ENCODE peak calls at places on chromosomes 1 and 21, in five cellular contexts. I is stomach, F is prostate gland, Y is adrenal gland, Z is testis. C is an unnamed sample.

GRCh38 chr1:23013657-23014056 is 2.0 kb downstream of the TEX46 start:
- DNase-seq in Z (no peak), F (no peak), Y (no peak), I (no peak), C (peak)

GRCh38 chr1:219549215-219549614 is 63.7 kb downstream of the ZC3H11B start:
- DNase-seq in F (no peak), I (no peak), Z (no peak), Y (no peak), C (no peak)

GRCh38 chr21:32007461-32007860 is 134.6 kb downstream of the HUNK start:
- DNase-seq in I (no peak), Z (no peak), F (no peak), Y (no peak), C (no peak)

GRCh38 chr1:197144570-197145325 is 1.7 kb downstream of the ASPM start:
- DNase-seq in I (no peak), Y (no peak), F (no peak), Z (no peak), C (no peak)

GRCh38 chr1:71196685-71197084 is 115.8 kb upstream of the ZRANB2 start:
- DNase-seq in I (no peak), F (no peak), Y (no peak), Z (no peak), C (no peak)

GRCh38 chr1:2226525-2227340 is 1.4 kb upstream of the SKI start:
- DNase-seq in I (no peak), F (no peak), Z (no peak), Y (peak), C (no peak)

GRCh38 chr1:152162826-152163463 is 3.9 kb upstream of the RPTN start:
- DNase-seq in Y (no peak), Z (no peak), I (no peak), F (no peak), C (no peak)

GRCh38 chr1:68600049-68600661 is 103.3 kb upstream of the DEPDC1 start:
- DNase-seq in Y (peak), F (no peak), Z (peak), I (no peak), C (no peak)

GRCh38 chr1:67834246-67834877 is 1.1 kb upstream of the GNG12 start:
- DNase-seq in F (no peak), Z (no peak), I (no peak), Y (no peak), C (no peak)

GRCh38 chr1:246306415-246307037 is 200.6 kb downstream of the SMYD3 start:
- DNase-seq in F (no peak), Y (no peak), Z (no peak), I (no peak), C (no peak)

GRCh38 chr1:33153650-33154049 is 28.2 kb downstream of the TRIM62 start:
- DNase-seq in Z (no peak), Y (no peak), I (no peak), F (no peak), C (no peak)

DNA sequence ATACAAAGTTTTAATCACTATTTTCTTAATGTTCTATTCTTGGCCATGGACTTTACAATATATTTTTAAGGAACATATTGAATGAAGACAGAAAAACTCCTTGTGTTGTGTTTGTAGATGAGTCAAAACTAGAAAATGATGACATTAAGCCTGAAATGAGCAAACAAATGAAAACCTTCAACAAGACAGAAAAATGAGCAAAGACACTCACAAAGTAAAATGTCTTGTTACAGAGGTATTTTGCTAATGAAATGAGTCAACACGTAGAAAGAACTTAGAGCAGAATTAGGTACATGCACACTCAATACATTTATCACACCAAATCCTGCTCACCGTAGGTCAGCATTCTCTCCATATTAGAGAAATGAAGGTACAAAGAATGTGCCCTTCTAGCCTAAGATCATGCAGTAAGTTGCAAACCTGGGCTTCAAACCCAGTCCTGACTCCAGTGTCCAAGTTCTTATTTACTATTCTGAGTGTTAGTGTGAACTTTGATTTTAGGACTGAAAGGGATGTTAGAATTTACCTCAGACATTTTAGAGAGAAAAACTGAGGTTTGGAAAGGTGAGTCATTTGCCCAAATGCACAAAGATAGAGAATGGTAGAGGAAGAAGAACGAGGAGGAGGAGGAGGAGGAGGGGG is 133.9 kb upstream of the SGIP1 start:
- DNase-seq in F (no peak), Z (no peak), Y (no peak), I (no peak), C (no peak)
- TF ChIP-seq POLR2A in F (no peak), Z (no peak), Y (no peak), I (no peak), C (no peak)

GRCh38 chr1:234932506-234932905 is 196.1 kb downstream of the TOMM20 start:
- DNase-seq in Z (no peak), I (no peak), F (no peak), Y (no peak), C (no peak)
- H3K4me3 ChIP-seq in Z (no peak), I (no peak), F (no peak), Y (no peak), C (no peak)

GRCh38 chr1:230187290-230187689 is 120.3 kb downstream of the GALNT2 start:
- DNase-seq in F (no peak), Y (no peak), I (peak), Z (no peak), C (no peak)

GRCh38 chr1:230186874-230187273 is 119.8 kb downstream of the GALNT2 start:
- DNase-seq in Z (no peak), F (no peak), Y (no peak), I (no peak), C (no peak)

GRCh38 chr1:230185076-230186001 is 118.3 kb downstream of the GALNT2 start:
- DNase-seq in F (no peak), Z (no peak), Y (no peak), I (peak), C (no peak)

GRCh38 chr1:230188826-230189225 is 121.8 kb downstream of the GALNT2 start:
- DNase-seq in I (peak), Y (no peak), F (no peak), Z (no peak), C (no peak)

GRCh38 chr1:230186003-230186863 is 119.2 kb downstream of the GALNT2 start:
- DNase-seq in Z (peak), F (peak), I (peak), Y (peak), C (peak)
- TF ChIP-seq POLR2A in Z (no peak), F (peak), I (no peak), Y (no peak), C (no peak)

DNA sequence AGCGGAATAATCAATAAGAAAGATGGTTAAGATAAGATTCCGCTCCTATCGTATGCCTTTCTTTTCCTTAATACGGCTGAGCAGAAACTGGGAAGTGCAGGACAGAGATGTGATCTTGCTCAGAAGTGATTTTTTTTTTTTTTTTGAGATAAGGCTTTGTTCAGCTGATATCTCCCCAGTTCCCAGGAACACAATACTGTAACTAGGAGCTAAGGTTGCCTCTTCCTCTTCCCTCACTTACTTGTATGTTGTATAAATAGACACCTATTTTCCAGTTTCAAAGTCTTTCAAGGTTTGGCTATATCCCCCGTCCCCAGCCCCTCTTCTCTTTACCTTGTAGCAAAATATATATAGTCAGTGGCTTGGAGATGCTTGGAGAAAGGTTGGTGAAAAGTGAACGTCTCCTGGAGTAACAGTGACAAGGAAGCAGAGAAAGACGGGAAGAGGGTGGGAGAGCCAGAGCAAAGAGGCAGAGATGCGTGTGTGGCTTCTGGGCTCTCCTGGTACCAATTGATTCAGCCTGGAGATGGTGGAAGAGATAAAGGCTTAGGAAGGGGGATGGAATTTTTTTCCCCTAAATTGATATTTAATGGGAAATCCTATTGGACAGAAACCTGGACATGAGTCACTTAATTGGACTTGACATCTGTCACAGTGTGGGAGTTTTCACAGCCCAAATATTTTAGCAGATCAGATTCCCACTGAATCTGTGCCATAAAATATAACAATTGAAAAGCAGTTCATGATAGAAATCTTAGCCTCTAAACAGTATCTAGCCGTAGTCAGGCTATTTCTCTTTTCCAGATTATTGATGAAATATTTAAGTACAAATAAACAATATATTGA is at the start of gene NHLH2:
- DNase-seq in Z (no peak), F (no peak), I (no peak), Y (no peak), C (no peak)
- H3K4me3 ChIP-seq in Z (no peak), F (no peak), I (no peak), Y (no peak), C (no peak)

GRCh38 chr1:12148160-12148957 is 18.4 kb upstream of the TNFRSF1B start:
- DNase-seq in Z (no peak), I (peak), Y (peak), F (no peak), C (no peak)
- TF ChIP-seq POLR2A in Z (no peak), I (no peak), Y (no peak), F (no peak), C (no peak)

GRCh38 chr1:154501423-154502065 is 475 bp upstream of the TDRD10 start:
- DNase-seq in Y (peak), Z (peak), F (no peak), I (peak), C (peak)
- H3K4me3 ChIP-seq in Y (no peak), Z (peak), F (peak), I (peak), C (no peak)

DNA sequence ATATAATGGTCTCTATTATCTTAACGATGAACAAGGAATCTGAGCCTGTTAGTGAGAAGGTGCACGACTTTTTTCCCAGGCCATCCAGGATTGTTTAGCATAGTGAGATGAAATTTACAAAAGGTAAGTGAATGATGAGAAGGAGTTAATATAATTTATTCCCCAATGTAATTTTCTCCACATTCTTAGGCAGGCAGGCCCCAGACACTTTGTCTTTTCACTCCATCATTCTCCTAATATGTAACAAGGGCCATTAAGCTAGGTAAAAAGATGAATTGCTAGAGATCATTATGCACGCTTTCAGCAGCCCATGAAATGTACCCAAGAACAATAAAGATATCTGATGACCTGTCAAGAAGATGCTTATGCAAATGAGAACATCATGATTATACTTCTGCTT is 24.1 kb downstream of the NIBAN1 start:
- DNase-seq in Z (no peak), Y (no peak), F (no peak), I (no peak), C (no peak)
- TF ChIP-seq POLR2A in Z (no peak), Y (no peak), F (no peak), I (no peak), C (no peak)

DNA sequence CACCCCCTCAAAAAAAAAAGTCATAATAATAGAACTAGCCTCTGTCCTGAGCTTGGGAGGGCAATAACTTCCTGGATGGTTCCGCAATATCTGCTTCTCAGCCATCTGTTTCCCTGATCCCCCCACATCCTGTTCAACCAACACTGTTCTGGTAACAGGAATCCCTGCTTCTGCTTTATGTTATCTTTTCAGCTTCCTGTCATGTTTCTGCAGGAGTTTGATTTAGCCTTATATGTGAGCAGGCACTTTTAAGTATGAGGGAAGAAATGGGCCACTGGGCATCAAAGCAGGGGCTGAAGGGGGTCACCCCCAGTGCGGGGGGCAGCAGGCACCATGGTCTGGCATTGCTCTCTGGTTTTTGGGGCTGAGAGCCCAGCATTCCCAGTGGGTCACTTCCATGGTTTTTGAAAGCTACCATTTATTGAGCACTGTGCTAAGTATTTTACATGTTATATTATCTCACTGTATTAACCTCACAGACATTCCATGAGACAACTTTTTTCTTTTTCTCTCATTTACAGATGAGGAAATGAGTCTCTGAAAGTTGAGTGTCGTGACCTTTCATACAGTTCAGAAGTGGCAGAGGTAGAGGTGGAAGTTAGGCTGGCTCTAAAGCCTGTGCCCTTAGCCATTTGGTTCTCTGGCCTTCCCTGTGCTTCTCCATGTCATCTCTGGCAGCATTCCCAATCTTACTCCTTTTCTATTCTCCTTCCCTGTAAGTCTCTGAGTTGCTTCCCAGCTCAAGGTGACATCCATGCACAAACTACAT is 61.9 kb downstream of the DNTTIP2 start:
- DNase-seq in Y (no peak), F (no peak), I (no peak), Z (no peak), C (peak)
- H3K4me3 ChIP-seq in Y (no peak), F (no peak), I (no peak), Z (no peak), C (no peak)

C was measured in body of pancreas.